ENCODE peak calls at places on chromosomes 6 and 20, in ten cellular contexts. T, X, P, Y, C, M, F, B, V and O are unnamed samples.

GRCh38 chr6:73309784-73310502 is 44.1 kb downstream of the DPPA5 start:
- DNase-seq in T (peak), X (no peak), P (peak), Y (peak), C (peak), M (no peak), F (peak), B (peak), V (peak), O (no peak)

GRCh38 chr6:41059569-41059968 is 6.6 kb downstream of the APOBEC2 start:
- DNase-seq in T (peak), X (no peak), P (peak), Y (peak), C (no peak), M (no peak), F (no peak), B (peak), V (no peak), O (no peak)

GRCh38 chr6:16437984-16438383 is 199.6 kb downstream of the GMPR start:
- DNase-seq in T (no peak), X (no peak), P (no peak), Y (no peak), C (peak), M (no peak), F (no peak), B (no peak), V (no peak), O (no peak)

GRCh38 chr6:43060034-43060754 is 763 bp downstream of the KLC4 start:
- DNase-seq in T (no peak), X (no peak), P (no peak), Y (no peak), C (no peak), M (no peak), F (no peak), B (peak), V (no peak), O (no peak)

GRCh38 chr6:24004659-24005058 is 121.4 kb upstream of the NRSN1 start:
- DNase-seq in T (no peak), X (no peak), P (no peak), Y (no peak), C (no peak), M (no peak), F (no peak), B (peak), V (no peak), O (no peak)

GRCh38 chr6:37617073-37617472 is 80.6 kb downstream of the MDGA1 start:
- DNase-seq in T (no peak), X (no peak), P (no peak), Y (no peak), C (no peak), M (no peak), F (no peak), B (no peak), V (peak), O (no peak)

GRCh38 chr20:49768204-49769124 is 44.2 kb upstream of the SLC9A8 start:
- DNase-seq in T (peak), X (peak), P (peak), Y (peak), C (no peak), M (peak), F (peak), B (peak), V (no peak), O (peak)

GRCh38 chr6:78810146-78810545 is 57.2 kb upstream of the IRAK1BP1 start:
- DNase-seq in T (peak), X (no peak), P (peak), Y (peak), C (no peak), M (no peak), F (peak), B (peak), V (no peak), O (peak)

GRCh38 chr20:8530022-8530421 is 398.0 kb downstream of the PLCB1 start:
- DNase-seq in T (no peak), X (no peak), P (peak), Y (peak), C (no peak), M (no peak), F (no peak), B (no peak), V (no peak), O (no peak)

GRCh38 chr6:36678488-36679042 is at the start of gene CDKN1A:
- DNase-seq in T (peak), X (no peak), P (peak), Y (peak), C (peak), M (peak), F (peak), B (peak), V (peak), O (no peak)

GRCh38 chr6:21908117-21908848 is 314.7 kb downstream of the SOX4 start:
- DNase-seq in T (no peak), X (no peak), P (no peak), Y (no peak), C (no peak), M (no peak), F (no peak), B (no peak), V (no peak), O (no peak)

GRCh38 chr20:37413354-37413753 is 67.4 kb downstream of the SRC start:
- DNase-seq in T (no peak), X (no peak), P (no peak), Y (no peak), C (no peak), M (no peak), F (no peak), B (no peak), V (no peak), O (no peak)

GRCh38 chr20:37414636-37415035 is 68.7 kb downstream of the SRC start:
- DNase-seq in T (no peak), X (no peak), P (no peak), Y (no peak), C (no peak), M (no peak), F (no peak), B (no peak), V (no peak), O (no peak)

GRCh38 chr20:37411408-37412306 is 65.7 kb downstream of the SRC start:
- DNase-seq in T (no peak), X (no peak), P (no peak), Y (peak), C (no peak), M (no peak), F (no peak), B (peak), V (no peak), O (no peak)

GRCh38 chr20:37414133-37414532 is 68.2 kb downstream of the SRC start:
- DNase-seq in T (no peak), X (no peak), P (no peak), Y (no peak), C (no peak), M (no peak), F (no peak), B (no peak), V (no peak), O (no peak)

GRCh38 chr20:37413023-37413334 is 67.0 kb downstream of the SRC start:
- DNase-seq in T (no peak), X (no peak), P (no peak), Y (no peak), C (no peak), M (no peak), F (no peak), B (no peak), V (no peak), O (no peak)
- H3K4me3 ChIP-seq in T (no peak), X (no peak), P (no peak), Y (no peak), C (no peak), M (no peak), F (no peak), B (no peak), V (no peak), O (no peak)

DNA sequence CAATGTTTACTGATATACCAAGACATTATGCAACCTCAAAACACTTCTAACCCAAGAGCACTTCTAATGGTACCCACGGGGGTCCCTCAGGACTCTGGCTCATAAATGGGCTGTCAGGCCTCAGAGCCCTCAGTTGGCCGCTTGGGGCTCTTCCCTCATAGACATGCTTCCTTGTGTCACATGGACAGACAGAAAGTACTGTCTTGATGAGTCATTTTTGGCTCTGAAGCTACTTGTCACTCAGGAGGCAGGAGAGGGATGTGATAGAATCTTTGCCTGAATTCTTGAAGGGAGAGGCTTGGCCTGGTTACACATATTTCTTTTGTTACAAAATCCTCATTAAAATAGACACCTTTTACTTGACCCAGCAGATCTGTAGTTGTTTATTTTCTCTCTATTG is 15.1 kb upstream of the EDN1 start:
- DNase-seq in T (peak), X (no peak), P (peak), Y (no peak), C (no peak), M (no peak), F (peak), B (peak), V (no peak), O (no peak)
- TF ChIP-seq CTCF in T (no peak), X (no peak), P (no peak), Y (no peak), C (no peak), M (no peak), F (no peak), B (no peak), V (no peak), O (no peak)

GRCh38 chr20:14332796-14333345 is 4.5 kb downstream of the FLRT3 start:
- DNase-seq in T (no peak), X (no peak), P (no peak), Y (no peak), C (no peak), M (no peak), F (no peak), B (no peak), V (no peak), O (no peak)

GRCh38 chr20:14336667-14337066 is 745 bp downstream of the FLRT3 start:
- DNase-seq in T (peak), X (no peak), P (no peak), Y (peak), C (no peak), M (no peak), F (peak), B (peak), V (no peak), O (no peak)

GRCh38 chr20:14334306-14334930 is 3.0 kb downstream of the FLRT3 start:
- DNase-seq in T (peak), X (no peak), P (peak), Y (peak), C (no peak), M (no peak), F (peak), B (peak), V (no peak), O (no peak)

GRCh38 chr20:14333734-14334133 is 3.7 kb downstream of the FLRT3 start:
- DNase-seq in T (no peak), X (no peak), P (no peak), Y (no peak), C (no peak), M (no peak), F (peak), B (no peak), V (no peak), O (no peak)

GRCh38 chr20:14335122-14335521 is 2.3 kb downstream of the FLRT3 start:
- DNase-seq in T (no peak), X (no peak), P (no peak), Y (no peak), C (no peak), M (no peak), F (no peak), B (no peak), V (no peak), O (no peak)
- H3K4me3 ChIP-seq in T (no peak), X (no peak), P (no peak), Y (peak), C (no peak), M (peak), F (no peak), B (peak), V (no peak), O (no peak)

GRCh38 chr6:727796-728195 is 34.9 kb upstream of the EXOC2 start:
- DNase-seq in T (no peak), X (no peak), P (no peak), Y (no peak), C (no peak), M (no peak), F (no peak), B (no peak), V (no peak), O (no peak)

GRCh38 chr6:718345-718744 is 25.4 kb upstream of the EXOC2 start:
- DNase-seq in T (no peak), X (no peak), P (no peak), Y (no peak), C (no peak), M (no peak), F (no peak), B (no peak), V (no peak), O (no peak)

GRCh38 chr6:722077-722524 is 29.2 kb upstream of the EXOC2 start:
- DNase-seq in T (peak), X (peak), P (peak), Y (peak), C (peak), M (peak), F (peak), B (peak), V (peak), O (peak)

GRCh38 chr6:722608-723007 is 29.7 kb upstream of the EXOC2 start:
- DNase-seq in T (peak), X (no peak), P (peak), Y (peak), C (no peak), M (no peak), F (peak), B (peak), V (no peak), O (peak)

GRCh38 chr6:723540-723939 is 30.6 kb upstream of the EXOC2 start:
- DNase-seq in T (no peak), X (no peak), P (no peak), Y (no peak), C (no peak), M (no peak), F (no peak), B (no peak), V (no peak), O (no peak)
- TF ChIP-seq CTCF in T (peak), X (peak), P (peak), Y (peak), C (no peak), M (no peak), F (no peak), B (no peak), V (no peak), O (peak)